ENCODE peak calls at places on chromosome 1, in ten cellular contexts. U is fibroblast of the aortic adventitia, R is NCI-H2081, F is KG1, N is mesothelial cell of epicardium, Q is iPS-NIHi11, E is amniotic epithelial cell, W is HAP-1, Y is EL, A is cardiac septum. K is an unnamed sample.
A peak's percentile ranks its signal among the peaks of the same experiment; 100 is the strongest.

GRCh38 chr1:226873771-226874578 is 3.6 kb downstream of the PSEN2 start:
- DNase-seq in U (no peak), R (no peak), F (no peak), N (no peak), Q (no peak), E (no peak), W (no peak), Y (no peak), A (peak; percentile 57), K (no peak)

GRCh38 chr1:164700683-164701082 is 141.7 kb downstream of the PBX1 start:
- DNase-seq in U (no peak), R (no peak), F (no peak), N (no peak), Q (no peak), E (no peak), W (no peak), Y (no peak), A (no peak), K (no peak)

GRCh38 chr1:83996621-83997020 is 2.3 kb downstream of the TTLL7 start:
- DNase-seq in U (peak; percentile 79), R (no peak), F (no peak), N (no peak), Q (peak; percentile 13), E (peak; percentile 80), W (no peak), Y (peak; percentile 73), A (no peak), K (peak; percentile 86)

GRCh38 chr1:71660417-71660816 is 579.6 kb upstream of the ZRANB2 start:
- DNase-seq in U (peak; percentile 37), R (no peak), F (no peak), N (no peak), Q (no peak), E (no peak), W (no peak), Y (peak; percentile 67), A (no peak), K (peak; percentile 59)

GRCh38 chr1:26961826-26962225 is 1.6 kb upstream of the KDF1 start:
- DNase-seq in U (peak; percentile 74), R (no peak), F (no peak), N (no peak), Q (no peak), E (peak; percentile 98), W (no peak), Y (peak; percentile 89), A (no peak), K (peak; percentile 85)

GRCh38 chr1:218475699-218476098 is 130.6 kb downstream of the TGFB2 start:
- DNase-seq in U (no peak), R (no peak), F (no peak), N (no peak), Q (no peak), E (no peak), W (no peak), Y (no peak), A (no peak), K (no peak)

GRCh38 chr1:33018112-33018511 is 18.6 kb downstream of the AK2 start:
- DNase-seq in U (no peak), R (no peak), F (no peak), N (no peak), Q (no peak), E (no peak), W (no peak), Y (no peak), A (no peak), K (no peak)

GRCh38 chr1:99265124-99265523 is 832 bp downstream of the PLPPR4 start:
- DNase-seq in U (no peak), R (no peak), F (no peak), N (no peak), Q (no peak), E (no peak), W (no peak), Y (no peak), A (no peak), K (no peak)

GRCh38 chr1:29122987-29123870 is 474 bp downstream of the TMEM200B start:
- DNase-seq in U (peak; percentile 36), R (no peak), F (no peak), N (peak; percentile 21), Q (no peak), E (peak; percentile 42), W (no peak), Y (peak; percentile 49), A (no peak), K (peak; percentile 32)